ENCODE peak calls at places on chromosomes 4 and X, in five cellular contexts. W is sigmoid colon, J is esophagus muscularis mucosa, K is SK-N-SH, X is HepG2. A is an unnamed sample.

GRCh38 chrX:66677430-66677829 is 38.6 kb upstream of the EDA2R start:
- DNase-seq in W (no peak), J (no peak), K (no peak), X (no peak), A (no peak)

GRCh38 chrX:69389221-69389620 is 114.9 kb upstream of the NALF2 start:
- DNase-seq in W (no peak), J (no peak), K (no peak), X (no peak), A (no peak)

GRCh38 chrX:136689441-136689840 is 41.5 kb downstream of the CD40LG start:
- DNase-seq in W (no peak), J (no peak), K (no peak), X (no peak), A (no peak)

GRCh38 chr4:80071643-80072606 is 1.1 kb downstream of the ANTXR2 start:
- DNase-seq in W (peak), J (no peak), K (no peak), X (peak), A (peak)

GRCh38 chr4:124060261-124060918 is 652.1 kb downstream of the ANKRD50 start:
- DNase-seq in W (peak), J (peak), K (peak), X (no peak), A (peak)

GRCh38 chr4:137531121-137531520 is 1.2 kb downstream of the PCDH18 start:
- DNase-seq in W (no peak), J (no peak), K (peak), X (no peak), A (no peak)

GRCh38 chr4:152735302-152735917 is 44.1 kb downstream of the TIGD4 start:
- DNase-seq in W (no peak), J (no peak), K (peak), X (no peak), A (no peak)

GRCh38 chr4:184253072-184253420 is 35.4 kb upstream of the ENPP6 start:
- DNase-seq in W (no peak), J (peak), K (no peak), X (no peak), A (no peak)

GRCh38 chr4:76584235-76585152 is 149.5 kb downstream of the SHROOM3 start:
- DNase-seq in W (no peak), J (no peak), K (no peak), X (no peak), A (no peak)

GRCh38 chrX:57674861-57675260 is 5.2 kb downstream of the NLRP2B start:
- DNase-seq in W (no peak), J (no peak), K (no peak), X (no peak), A (no peak)

GRCh38 chr4:146506272-146506671 is 15.5 kb downstream of the SLC10A7 start:
- DNase-seq in W (no peak), J (no peak), K (no peak), X (no peak), A (no peak)

GRCh38 chrX:139882299-139882698 is 50.6 kb downstream of the ATP11C start:
- DNase-seq in W (no peak), J (no peak), K (no peak), X (no peak), A (no peak)

GRCh38 chr4:86921608-86922252 is 13.1 kb upstream of the AFF1 start:
- DNase-seq in W (no peak), J (no peak), K (no peak), X (no peak), A (no peak)

DNA sequence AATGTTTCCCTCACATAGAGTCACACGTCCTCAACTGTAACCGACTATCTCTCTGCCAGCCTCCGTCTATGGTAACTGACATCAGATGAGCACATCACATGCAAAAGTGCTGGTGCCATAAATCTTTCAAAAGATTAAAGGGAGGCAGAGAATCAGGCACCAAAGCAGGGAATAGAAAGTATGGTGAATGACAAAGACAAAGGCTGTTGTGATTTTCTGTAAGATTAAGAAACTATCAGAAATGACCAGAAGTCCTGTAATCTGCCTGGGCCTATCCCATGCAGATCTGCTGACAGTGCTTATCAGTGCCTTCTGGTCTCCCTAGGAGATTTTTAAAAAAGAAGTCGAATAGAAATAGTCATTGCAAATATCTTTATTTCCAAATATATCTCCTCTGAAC is 157.2 kb downstream of the PDGFRA start:
- DNase-seq in W (no peak), J (no peak), K (no peak), X (no peak), A (no peak)
- TF ChIP-seq EP300 in W (no peak), J (no peak), K (no peak), X (no peak), A (no peak)

DNA sequence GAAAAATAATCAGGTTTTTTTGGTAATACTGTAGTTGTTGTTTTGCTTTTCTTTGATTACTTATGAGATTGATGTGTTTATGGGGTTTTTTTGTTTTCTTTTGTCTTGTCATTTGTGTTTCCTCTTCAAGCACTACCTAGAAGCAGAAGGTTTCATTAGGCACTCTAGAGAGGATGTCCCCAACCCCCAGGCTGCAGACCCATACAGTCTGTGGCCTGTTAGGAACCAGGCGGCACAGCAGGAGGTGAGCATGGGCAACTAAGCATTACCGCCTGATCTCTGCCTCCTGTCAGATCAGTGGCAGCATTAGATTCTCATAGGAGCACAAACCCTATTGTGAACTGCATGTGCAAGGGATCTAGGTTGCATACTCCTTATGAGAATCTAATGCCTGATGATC is 22.9 kb upstream of the NOCT start:
- DNase-seq in W (peak), J (no peak), K (no peak), X (no peak), A (no peak)
- TF ChIP-seq POLR2AphosphoS5 in W (no peak), J (no peak), K (no peak), X (no peak), A (no peak)

DNA sequence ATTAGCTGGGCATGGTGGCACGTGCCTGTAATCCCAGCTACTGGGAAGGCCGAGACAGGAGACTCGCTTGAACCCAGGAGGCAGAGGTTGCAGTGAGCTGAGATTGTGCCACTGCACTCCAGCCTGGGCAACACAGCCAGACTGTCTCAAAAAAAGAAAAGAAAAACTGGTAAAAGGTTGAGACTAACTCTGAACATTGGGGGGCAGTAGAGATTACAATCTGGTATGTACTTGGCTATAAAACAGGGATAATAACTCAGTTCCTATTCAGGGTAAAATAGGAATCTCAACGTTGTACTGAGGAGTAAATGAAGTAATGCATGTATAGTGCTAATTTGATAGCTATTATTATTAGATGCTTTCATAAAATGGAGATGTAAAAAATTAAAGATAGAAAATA is 12.5 kb upstream of the KLF8 start:
- DNase-seq in W (no peak), J (no peak), K (no peak), X (peak), A (no peak)
- TF ChIP-seq CTCF in W (peak), J (peak), K (peak), X (peak), A (no peak)

GRCh38 chr4:103443324-103443723 is 245.2 kb upstream of the CENPE start:
- DNase-seq in W (no peak), J (no peak), K (no peak), X (peak), A (no peak)
- TF ChIP-seq EP300 in W (no peak), J (no peak), K (no peak), X (no peak), A (no peak)

A was measured in stomach.